ENCODE peak calls at places on chromosomes 3 and 15, in eight cellular contexts. One of them, this sample, is unnamed.

GRCh38 chr3:131444180-131444579 is 58.6 kb downstream of the MRPL3 start:
- DNase-seq in heart left ventricle: no peak
- DNase-seq in A549: no peak
- DNase-seq in endothelial cell of umbilical vein: no peak
- DNase-seq in stomach: no peak
- DNase-seq in GM12878: no peak
- DNase-seq in H1: no peak
- DNase-seq in tibial nerve: no peak
- DNase-seq in this sample: no peak

GRCh38 chr15:32878849-32879795 is 161.3 kb downstream of the GREM1 start:
- DNase-seq in heart left ventricle: no peak
- DNase-seq in A549: no peak
- DNase-seq in endothelial cell of umbilical vein: no peak
- DNase-seq in stomach: no peak
- DNase-seq in GM12878: no peak
- DNase-seq in H1: no peak
- DNase-seq in tibial nerve: no peak
- DNase-seq in this sample: no peak

GRCh38 chr15:63369766-63370165 is 11.9 kb downstream of the CA12 start:
- DNase-seq in heart left ventricle: no peak
- DNase-seq in A549: no peak
- DNase-seq in endothelial cell of umbilical vein: no peak
- DNase-seq in stomach: no peak
- DNase-seq in GM12878: no peak
- DNase-seq in H1: no peak
- DNase-seq in tibial nerve: no peak
- DNase-seq in this sample: no peak

GRCh38 chr3:52317601-52318000 is 1.5 kb downstream of the DNAH1 start:
- DNase-seq in heart left ventricle: peak; percentile 58
- DNase-seq in A549: no peak
- DNase-seq in endothelial cell of umbilical vein: peak; percentile 43
- DNase-seq in stomach: peak; percentile 77
- DNase-seq in GM12878: no peak
- DNase-seq in H1: peak; percentile 92
- DNase-seq in tibial nerve: no peak
- DNase-seq in this sample: no peak

GRCh38 chr3:39531681-39532080 is 64.2 kb downstream of the MOBP start:
- DNase-seq in heart left ventricle: peak; percentile 8
- DNase-seq in A549: peak; percentile 64
- DNase-seq in endothelial cell of umbilical vein: peak; percentile 98
- DNase-seq in stomach: no peak
- DNase-seq in GM12878: no peak
- DNase-seq in H1: no peak
- DNase-seq in tibial nerve: no peak
- DNase-seq in this sample: no peak

GRCh38 chr15:48865387-48866079 is 12.4 kb upstream of the EID1 start:
- DNase-seq in heart left ventricle: no peak
- DNase-seq in A549: no peak
- DNase-seq in endothelial cell of umbilical vein: no peak
- DNase-seq in stomach: no peak
- DNase-seq in GM12878: no peak
- DNase-seq in H1: no peak
- DNase-seq in tibial nerve: no peak
- DNase-seq in this sample: no peak

GRCh38 chr3:184336484-184337230 is 743 bp upstream of the FAM131A start:
- DNase-seq in heart left ventricle: no peak
- DNase-seq in A549: peak; percentile 56
- DNase-seq in endothelial cell of umbilical vein: peak; percentile 66
- DNase-seq in stomach: peak; percentile 55
- DNase-seq in GM12878: no peak
- DNase-seq in H1: peak; percentile 54
- DNase-seq in tibial nerve: no peak
- DNase-seq in this sample: no peak

GRCh38 chr15:100880139-100880896 is 687 bp downstream of the ALDH1A3 start:
- DNase-seq in heart left ventricle: no peak
- DNase-seq in A549: no peak
- DNase-seq in endothelial cell of umbilical vein: no peak
- DNase-seq in stomach: no peak
- DNase-seq in GM12878: no peak
- DNase-seq in H1: peak; percentile 75
- DNase-seq in tibial nerve: no peak
- DNase-seq in this sample: no peak

GRCh38 chr3:65158023-65158422 is 470.2 kb upstream of the ADAMTS9 start:
- DNase-seq in heart left ventricle: no peak
- DNase-seq in A549: no peak
- DNase-seq in endothelial cell of umbilical vein: no peak
- DNase-seq in stomach: no peak
- DNase-seq in GM12878: no peak
- DNase-seq in H1: no peak
- DNase-seq in tibial nerve: no peak
- DNase-seq in this sample: no peak

GRCh38 chr3:141388823-141389617 is 20.7 kb downstream of the ZBTB38 start:
- DNase-seq in heart left ventricle: no peak
- DNase-seq in A549: no peak
- DNase-seq in endothelial cell of umbilical vein: peak; percentile 63
- DNase-seq in stomach: no peak
- DNase-seq in GM12878: no peak
- DNase-seq in H1: no peak
- DNase-seq in tibial nerve: no peak
- DNase-seq in this sample: no peak

GRCh38 chr3:141386611-141387110 is 18.4 kb downstream of the ZBTB38 start:
- DNase-seq in heart left ventricle: no peak
- DNase-seq in A549: no peak
- DNase-seq in endothelial cell of umbilical vein: no peak
- DNase-seq in stomach: no peak
- DNase-seq in GM12878: no peak
- DNase-seq in H1: no peak
- DNase-seq in tibial nerve: no peak
- DNase-seq in this sample: no peak

GRCh38 chr3:141385386-141386079 is 17.2 kb downstream of the ZBTB38 start:
- DNase-seq in heart left ventricle: no peak
- DNase-seq in A549: no peak
- DNase-seq in endothelial cell of umbilical vein: no peak
- DNase-seq in stomach: no peak
- DNase-seq in GM12878: no peak
- DNase-seq in H1: no peak
- DNase-seq in tibial nerve: no peak
- DNase-seq in this sample: no peak

GRCh38 chr3:141386080-141386594 is 17.8 kb downstream of the ZBTB38 start:
- DNase-seq in heart left ventricle: no peak
- DNase-seq in A549: no peak
- DNase-seq in endothelial cell of umbilical vein: no peak
- DNase-seq in stomach: no peak
- DNase-seq in GM12878: no peak
- DNase-seq in H1: no peak
- DNase-seq in tibial nerve: no peak
- DNase-seq in this sample: no peak

GRCh38 chr3:141387446-141388030 is 19.2 kb downstream of the ZBTB38 start:
- DNase-seq in heart left ventricle: no peak
- DNase-seq in A549: no peak
- DNase-seq in endothelial cell of umbilical vein: no peak
- DNase-seq in stomach: no peak
- DNase-seq in GM12878: no peak
- DNase-seq in H1: no peak
- DNase-seq in tibial nerve: no peak
- DNase-seq in this sample: no peak
- TF ChIP-seq POLR2A in heart left ventricle: no peak
- TF ChIP-seq POLR2A in A549: no peak
- TF ChIP-seq POLR2A in endothelial cell of umbilical vein: no peak
- TF ChIP-seq POLR2A in stomach: no peak
- TF ChIP-seq POLR2A in GM12878: no peak
- TF ChIP-seq POLR2A in H1: no peak
- TF ChIP-seq POLR2A in tibial nerve: no peak
- TF ChIP-seq POLR2A in this sample: no peak

GRCh38 chr3:50089603-50089945 is 855 bp downstream of the RBM5 start:
- DNase-seq in heart left ventricle: peak; percentile 8
- DNase-seq in A549: no peak
- DNase-seq in endothelial cell of umbilical vein: no peak
- DNase-seq in stomach: no peak
- DNase-seq in GM12878: no peak
- DNase-seq in H1: no peak
- DNase-seq in tibial nerve: no peak
- DNase-seq in this sample: peak; percentile 38

GRCh38 chr3:50090985-50091384 is 2.3 kb downstream of the RBM5 start:
- DNase-seq in heart left ventricle: no peak
- DNase-seq in A549: no peak
- DNase-seq in endothelial cell of umbilical vein: no peak
- DNase-seq in stomach: no peak
- DNase-seq in GM12878: no peak
- DNase-seq in H1: no peak
- DNase-seq in tibial nerve: no peak
- DNase-seq in this sample: no peak

DNA sequence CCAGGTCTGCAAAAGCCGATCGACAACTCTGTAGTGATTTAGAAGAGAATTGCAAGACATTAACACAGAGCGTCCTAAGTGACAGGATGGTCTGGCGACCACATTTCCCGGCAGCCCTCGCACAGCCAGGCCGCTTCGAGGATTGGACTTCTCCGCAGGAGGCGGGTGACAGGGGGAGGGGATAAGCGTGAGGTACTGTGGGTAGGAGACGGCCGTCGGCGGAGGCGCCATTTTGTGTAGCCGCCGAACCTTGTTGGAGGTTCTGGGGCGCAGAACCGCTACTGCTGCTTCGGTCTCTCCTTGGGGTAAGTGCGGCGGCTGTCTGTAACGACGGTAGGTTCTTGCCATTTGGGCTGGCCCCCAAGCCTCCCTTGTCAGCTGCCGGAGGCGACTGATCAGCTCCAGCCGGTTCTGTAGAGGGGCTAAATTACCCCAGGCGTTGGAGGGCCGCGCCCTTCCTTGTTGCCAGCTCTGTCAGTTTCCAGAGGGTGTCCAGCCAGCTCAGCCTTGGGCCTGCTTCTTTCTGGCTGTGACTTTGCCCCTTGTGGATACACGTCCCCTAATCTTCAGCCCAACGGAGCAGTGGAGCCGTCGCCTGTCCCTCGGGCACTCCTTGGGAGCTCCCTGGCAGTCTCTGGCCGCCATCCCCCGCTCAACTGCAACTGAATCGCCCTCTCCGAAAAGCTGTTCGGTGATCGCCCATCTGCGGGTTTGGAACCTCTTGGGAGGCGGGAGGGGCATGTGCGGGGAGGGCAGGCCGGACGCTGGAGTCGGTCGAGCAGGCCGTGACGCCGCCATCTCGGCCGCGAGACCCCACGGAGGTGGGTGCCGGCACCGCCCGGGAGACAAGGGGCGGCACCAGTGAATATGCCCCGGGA is at the start of gene RBM5:
- DNase-seq in heart left ventricle: peak; percentile 94
- DNase-seq in A549: peak; percentile 91
- DNase-seq in endothelial cell of umbilical vein: peak; percentile 92
- DNase-seq in stomach: peak; percentile 92
- DNase-seq in GM12878: peak; percentile 64
- DNase-seq in H1: peak; percentile 94
- DNase-seq in tibial nerve: peak; percentile 85
- DNase-seq in this sample: peak; percentile 97
- TF ChIP-seq POLR2A in heart left ventricle: peak; percentile 78
- TF ChIP-seq POLR2A in A549: peak; percentile 70
- TF ChIP-seq POLR2A in endothelial cell of umbilical vein: peak; percentile 89
- TF ChIP-seq POLR2A in stomach: no peak
- TF ChIP-seq POLR2A in GM12878: peak; percentile 91
- TF ChIP-seq POLR2A in H1: no peak
- TF ChIP-seq POLR2A in tibial nerve: peak; percentile 78
- TF ChIP-seq POLR2A in this sample: peak; percentile 89

DNA sequence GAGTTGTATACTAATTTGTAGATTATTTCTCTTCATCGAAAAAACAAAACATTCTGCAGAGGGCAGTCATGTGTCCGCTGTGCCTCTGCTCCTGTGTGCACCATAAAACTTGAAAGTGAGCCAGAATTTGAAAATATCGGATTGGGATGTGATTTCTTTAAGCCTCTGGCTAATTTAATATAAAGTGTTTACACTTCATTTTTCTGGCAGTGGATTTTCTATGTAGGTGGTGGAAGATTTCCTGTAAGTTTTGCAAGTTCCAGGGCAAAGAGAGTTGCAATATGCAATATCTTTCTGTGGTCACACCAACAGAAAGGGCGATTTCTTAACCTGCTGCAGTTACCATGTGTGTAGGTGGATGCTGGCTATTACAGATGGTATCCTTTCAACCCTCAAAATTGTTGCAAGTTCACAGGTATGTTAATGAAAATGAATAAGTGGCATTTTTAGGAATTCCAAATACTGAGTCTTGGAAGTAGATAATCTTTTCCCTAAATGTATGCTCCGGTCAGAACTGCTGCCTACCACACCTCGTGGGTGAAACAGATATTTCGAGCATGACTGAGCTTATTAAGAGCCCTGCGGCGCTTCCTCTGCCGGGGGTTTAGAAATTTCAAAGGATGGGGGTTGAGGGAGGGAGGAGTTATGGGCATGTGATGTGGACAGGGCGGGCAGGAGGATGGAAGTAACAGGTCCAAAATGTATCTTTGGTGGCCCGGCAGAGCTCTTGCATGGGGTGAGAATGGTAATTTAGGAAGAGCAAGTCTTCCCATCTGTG is 134.0 kb downstream of the PGPEP1L start:
- DNase-seq in heart left ventricle: no peak
- DNase-seq in A549: peak; percentile 97
- DNase-seq in endothelial cell of umbilical vein: no peak
- DNase-seq in stomach: no peak
- DNase-seq in GM12878: no peak
- DNase-seq in H1: no peak
- DNase-seq in tibial nerve: no peak
- DNase-seq in this sample: peak; percentile 38
- TF ChIP-seq POLR2A in heart left ventricle: no peak
- TF ChIP-seq POLR2A in A549: no peak
- TF ChIP-seq POLR2A in endothelial cell of umbilical vein: no peak
- TF ChIP-seq POLR2A in stomach: no peak
- TF ChIP-seq POLR2A in GM12878: no peak
- TF ChIP-seq POLR2A in H1: no peak
- TF ChIP-seq POLR2A in tibial nerve: no peak
- TF ChIP-seq POLR2A in this sample: no peak

GRCh38 chr3:151800449-151800848 is 13.5 kb upstream of the AADAC start:
- DNase-seq in heart left ventricle: no peak
- DNase-seq in A549: no peak
- DNase-seq in endothelial cell of umbilical vein: no peak
- DNase-seq in stomach: no peak
- DNase-seq in GM12878: no peak
- DNase-seq in H1: no peak
- DNase-seq in tibial nerve: no peak
- DNase-seq in this sample: no peak

GRCh38 chr3:151798476-151798875 is 15.4 kb upstream of the AADAC start:
- DNase-seq in heart left ventricle: no peak
- DNase-seq in A549: no peak
- DNase-seq in endothelial cell of umbilical vein: no peak
- DNase-seq in stomach: no peak
- DNase-seq in GM12878: no peak
- DNase-seq in H1: no peak
- DNase-seq in tibial nerve: no peak
- DNase-seq in this sample: no peak

GRCh38 chr3:151806838-151807237 is 7.1 kb upstream of the AADAC start:
- DNase-seq in heart left ventricle: no peak
- DNase-seq in A549: no peak
- DNase-seq in endothelial cell of umbilical vein: no peak
- DNase-seq in stomach: no peak
- DNase-seq in GM12878: no peak
- DNase-seq in H1: no peak
- DNase-seq in tibial nerve: no peak
- DNase-seq in this sample: no peak

DNA sequence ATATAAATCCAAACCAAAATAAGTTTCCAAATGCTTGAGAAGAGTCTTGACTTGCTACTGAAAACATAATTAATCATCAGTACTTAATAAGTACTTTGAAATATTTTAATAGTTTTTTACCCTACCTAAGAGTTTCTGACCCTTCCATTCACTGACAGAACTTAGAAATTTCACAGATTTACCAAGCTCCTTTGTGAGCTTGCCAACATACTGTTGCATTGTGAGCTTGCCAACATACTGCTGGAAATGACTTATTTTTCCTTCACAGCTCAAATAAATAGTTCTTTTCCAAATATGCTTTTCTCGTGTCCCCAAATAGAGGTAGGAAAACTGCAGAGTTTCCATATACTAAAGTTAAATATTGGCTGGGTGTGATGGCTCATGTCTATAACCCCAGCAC is 9.6 kb upstream of the AADAC start:
- DNase-seq in heart left ventricle: no peak
- DNase-seq in A549: no peak
- DNase-seq in endothelial cell of umbilical vein: no peak
- DNase-seq in stomach: no peak
- DNase-seq in GM12878: no peak
- DNase-seq in H1: no peak
- DNase-seq in tibial nerve: no peak
- DNase-seq in this sample: no peak
- TF ChIP-seq POLR2A in heart left ventricle: no peak
- TF ChIP-seq POLR2A in A549: no peak
- TF ChIP-seq POLR2A in endothelial cell of umbilical vein: no peak
- TF ChIP-seq POLR2A in stomach: no peak
- TF ChIP-seq POLR2A in GM12878: no peak
- TF ChIP-seq POLR2A in H1: no peak
- TF ChIP-seq POLR2A in tibial nerve: no peak
- TF ChIP-seq POLR2A in this sample: no peak